ENCODE peak calls at places on chromosome 19, in eight cellular contexts. One of them, this sample, is unnamed.

GRCh38 chr19:31340059-31341025 is 8.9 kb downstream of the TSHZ3 start:
- DNase-seq in stomach: no peak
- DNase-seq in body of pancreas: no peak
- DNase-seq in IMR-90: peak; percentile 62
- DNase-seq in neural progenitor cell: no peak
- DNase-seq in breast epithelium: no peak
- DNase-seq in WERI-Rb-1: no peak
- DNase-seq in heart right ventricle: no peak
- DNase-seq in this sample: peak; percentile 76

GRCh38 chr19:32800191-32800590 is 69.4 kb downstream of the SLC7A9 start:
- DNase-seq in WERI-Rb-1: no peak
- DNase-seq in breast epithelium: no peak
- DNase-seq in stomach: no peak
- DNase-seq in neural progenitor cell: no peak
- DNase-seq in heart right ventricle: no peak
- DNase-seq in body of pancreas: no peak
- DNase-seq in IMR-90: no peak
- DNase-seq in this sample: no peak

GRCh38 chr19:49272204-49272603 is 52.8 kb downstream of the SLC6A16 start:
- DNase-seq in IMR-90: peak; percentile 57
- DNase-seq in stomach: no peak
- DNase-seq in body of pancreas: no peak
- DNase-seq in neural progenitor cell: no peak
- DNase-seq in WERI-Rb-1: no peak
- DNase-seq in heart right ventricle: no peak
- DNase-seq in breast epithelium: no peak
- DNase-seq in this sample: no peak

GRCh38 chr19:15733895-15734294 is 3.9 kb upstream of the OR10H3 start:
- DNase-seq in heart right ventricle: no peak
- DNase-seq in body of pancreas: no peak
- DNase-seq in stomach: no peak
- DNase-seq in IMR-90: no peak
- DNase-seq in neural progenitor cell: no peak
- DNase-seq in breast epithelium: no peak
- DNase-seq in WERI-Rb-1: no peak
- DNase-seq in this sample: no peak

GRCh38 chr19:51660975-51661600 is 14.5 kb upstream of the SIGLEC14 start:
- DNase-seq in neural progenitor cell: peak; percentile 93
- DNase-seq in body of pancreas: peak; percentile 61
- DNase-seq in stomach: peak; percentile 65
- DNase-seq in heart right ventricle: peak; percentile 81
- DNase-seq in breast epithelium: no peak
- DNase-seq in WERI-Rb-1: peak; percentile 72
- DNase-seq in IMR-90: peak; percentile 72
- DNase-seq in this sample: peak; percentile 61

GRCh38 chr19:33819875-33820781 is 23.5 kb downstream of the KCTD15 start:
- DNase-seq in body of pancreas: peak; percentile 75
- DNase-seq in WERI-Rb-1: no peak
- DNase-seq in stomach: peak; percentile 88
- DNase-seq in IMR-90: peak; percentile 12
- DNase-seq in heart right ventricle: peak; percentile 86
- DNase-seq in breast epithelium: no peak
- DNase-seq in neural progenitor cell: peak; percentile 80
- DNase-seq in this sample: peak; percentile 67

GRCh38 chr19:4359627-4360000 is 16.3 kb downstream of the MPND start:
- DNase-seq in neural progenitor cell: no peak
- DNase-seq in WERI-Rb-1: no peak
- DNase-seq in breast epithelium: no peak
- DNase-seq in heart right ventricle: no peak
- DNase-seq in stomach: no peak
- DNase-seq in body of pancreas: no peak
- DNase-seq in IMR-90: no peak
- DNase-seq in this sample: no peak

GRCh38 chr19:10116085-10116865 is 3.4 kb downstream of the EIF3G start:
- DNase-seq in IMR-90: no peak
- DNase-seq in body of pancreas: no peak
- DNase-seq in heart right ventricle: no peak
- DNase-seq in neural progenitor cell: no peak
- DNase-seq in WERI-Rb-1: no peak
- DNase-seq in breast epithelium: no peak
- DNase-seq in stomach: no peak
- DNase-seq in this sample: no peak

GRCh38 chr19:30336290-30336689 is 35.9 kb upstream of the ZNF536 start:
- DNase-seq in breast epithelium: no peak
- DNase-seq in heart right ventricle: no peak
- DNase-seq in neural progenitor cell: no peak
- DNase-seq in WERI-Rb-1: no peak
- DNase-seq in stomach: peak; percentile 11
- DNase-seq in IMR-90: no peak
- DNase-seq in body of pancreas: no peak
- DNase-seq in this sample: no peak

GRCh38 chr19:35986664-35987570 is 8.1 kb upstream of the SDHAF1 start:
- DNase-seq in heart right ventricle: peak; percentile 12
- DNase-seq in IMR-90: no peak
- DNase-seq in WERI-Rb-1: peak; percentile 83
- DNase-seq in stomach: no peak
- DNase-seq in body of pancreas: no peak
- DNase-seq in breast epithelium: no peak
- DNase-seq in neural progenitor cell: peak; percentile 76
- DNase-seq in this sample: peak; percentile 26

GRCh38 chr19:40927567-40927966 is 45.5 kb upstream of the CYP2A7 start:
- DNase-seq in stomach: no peak
- DNase-seq in IMR-90: no peak
- DNase-seq in body of pancreas: no peak
- DNase-seq in breast epithelium: no peak
- DNase-seq in neural progenitor cell: no peak
- DNase-seq in WERI-Rb-1: no peak
- DNase-seq in heart right ventricle: no peak
- DNase-seq in this sample: no peak

GRCh38 chr19:10299545-10300458 is 9.8 kb downstream of the ZGLP1 start:
- DNase-seq in body of pancreas: no peak
- DNase-seq in heart right ventricle: no peak
- DNase-seq in IMR-90: no peak
- DNase-seq in stomach: no peak
- DNase-seq in breast epithelium: no peak
- DNase-seq in neural progenitor cell: no peak
- DNase-seq in WERI-Rb-1: peak; percentile 79
- DNase-seq in this sample: no peak

GRCh38 chr19:56351208-56351607 is 36.6 kb upstream of the ZSCAN5A start:
- DNase-seq in neural progenitor cell: no peak
- DNase-seq in heart right ventricle: no peak
- DNase-seq in body of pancreas: no peak
- DNase-seq in WERI-Rb-1: no peak
- DNase-seq in breast epithelium: no peak
- DNase-seq in stomach: no peak
- DNase-seq in IMR-90: no peak
- DNase-seq in this sample: no peak

GRCh38 chr19:49916839-49917733 is 11.9 kb upstream of the ATF5 start:
- DNase-seq in heart right ventricle: no peak
- DNase-seq in body of pancreas: no peak
- DNase-seq in stomach: no peak
- DNase-seq in neural progenitor cell: peak; percentile 49
- DNase-seq in WERI-Rb-1: no peak
- DNase-seq in IMR-90: no peak
- DNase-seq in breast epithelium: no peak
- DNase-seq in this sample: no peak

GRCh38 chr19:41870401-41870873 is 6.6 kb upstream of the CD79A start:
- DNase-seq in heart right ventricle: no peak
- DNase-seq in IMR-90: peak; percentile 61
- DNase-seq in body of pancreas: no peak
- DNase-seq in breast epithelium: no peak
- DNase-seq in neural progenitor cell: no peak
- DNase-seq in stomach: no peak
- DNase-seq in WERI-Rb-1: no peak
- DNase-seq in this sample: no peak

DNA sequence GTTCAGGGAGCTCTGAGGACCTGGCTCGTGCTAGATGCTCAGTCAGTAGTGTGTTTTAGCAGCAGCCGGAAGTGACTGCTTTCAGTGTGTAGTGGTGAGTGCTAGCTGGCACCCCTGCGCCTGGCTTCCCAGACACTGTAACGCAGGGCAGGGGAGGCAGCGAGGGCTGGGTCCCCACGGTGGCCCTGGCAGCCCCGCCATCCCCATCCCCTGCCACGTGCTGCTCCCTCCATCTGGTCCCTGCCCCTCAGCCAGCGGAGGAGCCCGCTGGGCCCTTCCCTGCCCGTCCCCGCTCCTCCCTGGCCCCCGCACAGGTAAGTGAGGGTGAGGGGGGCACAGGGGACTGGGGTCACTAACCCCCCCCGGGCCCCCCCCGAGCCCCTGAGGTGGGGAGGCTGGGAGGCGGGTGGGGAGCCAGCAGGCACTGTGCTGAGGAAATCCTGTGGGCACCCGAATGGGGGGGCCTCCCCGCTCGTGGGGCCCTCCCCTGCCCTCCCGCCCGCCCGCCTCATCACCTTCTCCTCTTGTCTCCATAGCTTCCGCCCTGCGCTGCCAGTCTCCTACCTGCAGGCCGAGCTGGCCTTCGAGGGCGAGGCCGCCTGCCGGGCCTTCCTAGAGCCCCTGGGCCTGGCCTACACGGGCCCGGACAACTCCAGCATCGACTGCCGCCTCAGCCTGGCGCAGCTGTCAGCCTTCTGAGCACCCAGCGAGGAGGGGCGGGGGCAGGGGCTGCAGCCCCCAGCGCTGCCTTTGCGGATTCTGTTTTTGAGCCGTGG is 3.2 kb downstream of the LENG9 start:
- DNase-seq in WERI-Rb-1: no peak
- DNase-seq in IMR-90: no peak
- DNase-seq in body of pancreas: no peak
- DNase-seq in heart right ventricle: no peak
- DNase-seq in breast epithelium: no peak
- DNase-seq in neural progenitor cell: no peak
- DNase-seq in stomach: no peak
- DNase-seq in this sample: no peak
- H3K36me3 ChIP-seq in WERI-Rb-1: peaks cover 63% of the 10 kb centered on the region
- H3K36me3 ChIP-seq in IMR-90: peaks cover 64% of the 10 kb centered on the region
- H3K36me3 ChIP-seq in body of pancreas: peaks cover 26% of the 10 kb centered on the region
- H3K36me3 ChIP-seq in heart right ventricle: peaks cover 71% of the 10 kb centered on the region
- H3K36me3 ChIP-seq in breast epithelium: peaks cover 44% of the 10 kb centered on the region
- H3K36me3 ChIP-seq in neural progenitor cell: no peaks in the 10 kb centered on the region
- H3K36me3 ChIP-seq in stomach: peaks cover 56% of the 10 kb centered on the region
- H3K36me3 ChIP-seq in this sample: peaks cover 58% of the 10 kb centered on the region

DNA sequence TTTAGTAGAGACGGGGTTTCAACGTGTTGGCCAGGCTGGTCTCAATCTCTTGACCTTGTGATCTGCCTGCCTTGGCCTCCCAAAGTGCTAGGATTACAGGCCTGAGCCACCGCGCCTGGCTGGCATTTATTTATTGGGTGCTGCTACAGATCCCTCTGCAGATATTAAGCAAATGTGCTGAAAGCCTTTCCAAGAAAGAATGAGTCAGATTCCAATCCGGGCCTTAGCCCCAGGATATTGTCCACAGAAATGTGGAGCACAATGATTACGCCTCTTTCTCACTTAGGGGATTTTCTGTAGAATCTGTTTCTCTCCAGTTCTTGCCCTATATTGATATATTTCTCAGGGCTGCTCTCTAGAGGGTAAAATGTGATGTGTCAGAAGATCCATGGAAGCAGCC is 24.7 kb upstream of the IGFL4 start:
- DNase-seq in neural progenitor cell: no peak
- DNase-seq in body of pancreas: no peak
- DNase-seq in IMR-90: no peak
- DNase-seq in heart right ventricle: no peak
- DNase-seq in WERI-Rb-1: no peak
- DNase-seq in stomach: no peak
- DNase-seq in breast epithelium: peak; percentile 57
- DNase-seq in this sample: no peak
- H3K27me3 ChIP-seq in neural progenitor cell: peaks cover 5% of the 10 kb centered on the region
- H3K27me3 ChIP-seq in body of pancreas: no peaks in the 10 kb centered on the region
- H3K27me3 ChIP-seq in IMR-90: peaks cover 23% of the 10 kb centered on the region
- H3K27me3 ChIP-seq in heart right ventricle: no peaks in the 10 kb centered on the region
- H3K27me3 ChIP-seq in WERI-Rb-1: no peaks in the 10 kb centered on the region
- H3K27me3 ChIP-seq in stomach: no peaks in the 10 kb centered on the region
- H3K27me3 ChIP-seq in breast epithelium: no peaks in the 10 kb centered on the region
- H3K27me3 ChIP-seq in this sample: no peaks in the 10 kb centered on the region

GRCh38 chr19:13978721-13979191 is 26.4 kb downstream of the DCAF15 start:
- DNase-seq in stomach: no peak
- DNase-seq in body of pancreas: no peak
- DNase-seq in WERI-Rb-1: no peak
- DNase-seq in IMR-90: no peak
- DNase-seq in neural progenitor cell: no peak
- DNase-seq in heart right ventricle: no peak
- DNase-seq in breast epithelium: no peak
- DNase-seq in this sample: no peak
- H3K4me3 ChIP-seq in stomach: peak overlapping the region; percentile 57
- H3K4me3 ChIP-seq in body of pancreas: no peak overlapping the region
- H3K4me3 ChIP-seq in WERI-Rb-1: no peak overlapping the region
- H3K4me3 ChIP-seq in IMR-90: no peak overlapping the region
- H3K4me3 ChIP-seq in neural progenitor cell: peak overlapping the region; percentile 49
- H3K4me3 ChIP-seq in heart right ventricle: peak overlapping the region; percentile 58
- H3K4me3 ChIP-seq in breast epithelium: peak overlapping the region; percentile 41
- H3K4me3 ChIP-seq in this sample: no peak overlapping the region

GRCh38 chr19:1619094-1619439 is 13.8 kb upstream of the UQCR11 start:
- DNase-seq in breast epithelium: no peak
- DNase-seq in heart right ventricle: no peak
- DNase-seq in WERI-Rb-1: no peak
- DNase-seq in IMR-90: no peak
- DNase-seq in stomach: no peak
- DNase-seq in neural progenitor cell: no peak
- DNase-seq in body of pancreas: no peak
- DNase-seq in this sample: no peak

GRCh38 chr19:1616875-1617274 is 11.6 kb upstream of the UQCR11 start:
- DNase-seq in neural progenitor cell: no peak
- DNase-seq in heart right ventricle: no peak
- DNase-seq in WERI-Rb-1: no peak
- DNase-seq in body of pancreas: no peak
- DNase-seq in breast epithelium: no peak
- DNase-seq in IMR-90: no peak
- DNase-seq in stomach: no peak
- DNase-seq in this sample: no peak

GRCh38 chr19:1616396-1616795 is 11.1 kb upstream of the UQCR11 start:
- DNase-seq in IMR-90: no peak
- DNase-seq in breast epithelium: no peak
- DNase-seq in heart right ventricle: peak; percentile 28
- DNase-seq in stomach: no peak
- DNase-seq in WERI-Rb-1: no peak
- DNase-seq in body of pancreas: no peak
- DNase-seq in neural progenitor cell: no peak
- DNase-seq in this sample: no peak

GRCh38 chr19:1619703-1620102 is 14.4 kb upstream of the UQCR11 start:
- DNase-seq in body of pancreas: no peak
- DNase-seq in IMR-90: no peak
- DNase-seq in neural progenitor cell: no peak
- DNase-seq in WERI-Rb-1: no peak
- DNase-seq in stomach: no peak
- DNase-seq in heart right ventricle: no peak
- DNase-seq in breast epithelium: no peak
- DNase-seq in this sample: no peak

GRCh38 chr19:1618157-1619093 is 13.2 kb upstream of the UQCR11 start:
- DNase-seq in heart right ventricle: peak; percentile 38
- DNase-seq in WERI-Rb-1: peak; percentile 71
- DNase-seq in body of pancreas: peak; percentile 66
- DNase-seq in IMR-90: no peak
- DNase-seq in neural progenitor cell: peak; percentile 44
- DNase-seq in stomach: peak; percentile 39
- DNase-seq in breast epithelium: no peak
- DNase-seq in this sample: peak; percentile 37
- H3K36me3 ChIP-seq in heart right ventricle: peaks cover 84% of the 10 kb centered on the region
- H3K36me3 ChIP-seq in WERI-Rb-1: peaks cover 91% of the 10 kb centered on the region
- H3K36me3 ChIP-seq in body of pancreas: peaks cover 7% of the 10 kb centered on the region
- H3K36me3 ChIP-seq in IMR-90: peaks cover 68% of the 10 kb centered on the region
- H3K36me3 ChIP-seq in neural progenitor cell: no peaks in the 10 kb centered on the region
- H3K36me3 ChIP-seq in stomach: peaks cover 48% of the 10 kb centered on the region
- H3K36me3 ChIP-seq in breast epithelium: peaks cover 10% of the 10 kb centered on the region
- H3K36me3 ChIP-seq in this sample: peaks cover 40% of the 10 kb centered on the region

GRCh38 chr19:13864223-13864512 is 12.8 kb upstream of the NANOS3 start:
- DNase-seq in IMR-90: no peak
- DNase-seq in heart right ventricle: no peak
- DNase-seq in breast epithelium: no peak
- DNase-seq in body of pancreas: no peak
- DNase-seq in neural progenitor cell: no peak
- DNase-seq in WERI-Rb-1: no peak
- DNase-seq in stomach: no peak
- DNase-seq in this sample: no peak
- H3K27me3 ChIP-seq in IMR-90: no peaks in the 10 kb centered on the region
- H3K27me3 ChIP-seq in heart right ventricle: no peaks in the 10 kb centered on the region
- H3K27me3 ChIP-seq in breast epithelium: no peaks in the 10 kb centered on the region
- H3K27me3 ChIP-seq in body of pancreas: no peaks in the 10 kb centered on the region
- H3K27me3 ChIP-seq in neural progenitor cell: peaks cover 73% of the 10 kb centered on the region
- H3K27me3 ChIP-seq in WERI-Rb-1: no peaks in the 10 kb centered on the region
- H3K27me3 ChIP-seq in stomach: no peaks in the 10 kb centered on the region
- H3K27me3 ChIP-seq in this sample: no peaks in the 10 kb centered on the region